ENCODE peak calls at places on chromosomes 4 and X, in four cellular contexts. One of them, this sample, is unnamed.

GRCh38 chr4:126441173-126441810 is 1126.5 kb downstream of the FAT4 start:
- DNase-seq in heart right ventricle: no peak
- DNase-seq in esophagus squamous epithelium: no peak
- DNase-seq in upper lobe of right lung: no peak
- DNase-seq in this sample: no peak

GRCh38 chrX:107154787-107155620 is 36.4 kb upstream of the RBM41 start:
- DNase-seq in upper lobe of right lung: no peak
- DNase-seq in esophagus squamous epithelium: no peak
- DNase-seq in heart right ventricle: no peak
- DNase-seq in this sample: no peak

GRCh38 chr4:132642196-132642817 is 506.8 kb upstream of the PCDH10 start:
- DNase-seq in upper lobe of right lung: no peak
- DNase-seq in heart right ventricle: no peak
- DNase-seq in esophagus squamous epithelium: no peak
- DNase-seq in this sample: no peak

GRCh38 chrX:63656871-63657580 is 128.0 kb downstream of the ARHGEF9 start:
- DNase-seq in esophagus squamous epithelium: no peak
- DNase-seq in upper lobe of right lung: no peak
- DNase-seq in heart right ventricle: no peak
- DNase-seq in this sample: no peak

GRCh38 chrX:12770440-12770839 is 20.8 kb upstream of the PRPS2 start:
- DNase-seq in esophagus squamous epithelium: no peak
- DNase-seq in heart right ventricle: no peak
- DNase-seq in upper lobe of right lung: no peak
- DNase-seq in this sample: no peak

GRCh38 chrX:10048076-10048475 is 80.9 kb downstream of the CLDN34 start:
- DNase-seq in esophagus squamous epithelium: no peak
- DNase-seq in heart right ventricle: no peak
- DNase-seq in upper lobe of right lung: no peak
- DNase-seq in this sample: no peak

GRCh38 chrX:52284865-52285264 is 84.0 kb upstream of the XAGE2 start:
- DNase-seq in heart right ventricle: no peak
- DNase-seq in esophagus squamous epithelium: no peak
- DNase-seq in upper lobe of right lung: no peak
- DNase-seq in this sample: no peak

GRCh38 chr4:162485486-162485885 is 321.7 kb upstream of the FSTL5 start:
- DNase-seq in upper lobe of right lung: no peak
- DNase-seq in esophagus squamous epithelium: no peak
- DNase-seq in heart right ventricle: no peak
- DNase-seq in this sample: no peak

GRCh38 chr4:153345011-153345981 is 808 bp downstream of the MND1 start:
- DNase-seq in esophagus squamous epithelium: no peak
- DNase-seq in heart right ventricle: peak
- DNase-seq in upper lobe of right lung: peak
- DNase-seq in this sample: peak

GRCh38 chrX:154727418-154728323 is 23.2 kb downstream of the GAB3 start:
- DNase-seq in esophagus squamous epithelium: no peak
- DNase-seq in heart right ventricle: peak
- DNase-seq in upper lobe of right lung: no peak
- DNase-seq in this sample: no peak

GRCh38 chr4:504076-504475 is 5.1 kb downstream of the PIGG start:
- DNase-seq in esophagus squamous epithelium: no peak
- DNase-seq in upper lobe of right lung: no peak
- DNase-seq in heart right ventricle: no peak
- DNase-seq in this sample: no peak

GRCh38 chrX:118536687-118537461 is 41.3 kb downstream of the DOCK11 start:
- DNase-seq in upper lobe of right lung: no peak
- DNase-seq in esophagus squamous epithelium: no peak
- DNase-seq in heart right ventricle: no peak
- DNase-seq in this sample: peak

GRCh38 chr4:4599886-4600285 is 58.0 kb upstream of the STX18 start:
- DNase-seq in esophagus squamous epithelium: no peak
- DNase-seq in heart right ventricle: no peak
- DNase-seq in upper lobe of right lung: no peak
- DNase-seq in this sample: no peak

GRCh38 chrX:28628101-28628500 is 40.9 kb downstream of the IL1RAPL1 start:
- DNase-seq in heart right ventricle: no peak
- DNase-seq in upper lobe of right lung: no peak
- DNase-seq in esophagus squamous epithelium: no peak
- DNase-seq in this sample: no peak

GRCh38 chrX:46599051-46599560 is 25.5 kb downstream of the CHST7 start:
- DNase-seq in upper lobe of right lung: no peak
- DNase-seq in heart right ventricle: no peak
- DNase-seq in esophagus squamous epithelium: no peak
- DNase-seq in this sample: no peak

GRCh38 chr4:138235419-138235952 is 6.7 kb downstream of the SLC7A11 start:
- DNase-seq in heart right ventricle: no peak
- DNase-seq in esophagus squamous epithelium: no peak
- DNase-seq in upper lobe of right lung: no peak
- DNase-seq in this sample: no peak

GRCh38 chrX:132071260-132071659 is 48.2 kb downstream of the STK26 start:
- DNase-seq in esophagus squamous epithelium: no peak
- DNase-seq in upper lobe of right lung: no peak
- DNase-seq in heart right ventricle: no peak
- DNase-seq in this sample: no peak

GRCh38 chr4:38949416-38950051 is 81.9 kb downstream of the FAM114A1 start:
- DNase-seq in heart right ventricle: no peak
- DNase-seq in esophagus squamous epithelium: no peak
- DNase-seq in upper lobe of right lung: no peak
- DNase-seq in this sample: no peak

GRCh38 chr4:72641611-72642010 is 72.6 kb upstream of the ADAMTS3 start:
- DNase-seq in esophagus squamous epithelium: no peak
- DNase-seq in heart right ventricle: no peak
- DNase-seq in upper lobe of right lung: no peak
- DNase-seq in this sample: no peak

GRCh38 chrX:24732705-24733104 is 39.0 kb downstream of the POLA1 start:
- DNase-seq in esophagus squamous epithelium: no peak
- DNase-seq in upper lobe of right lung: no peak
- DNase-seq in heart right ventricle: no peak
- DNase-seq in this sample: no peak

GRCh38 chr4:32569844-32570243 is 1849.7 kb downstream of the PCDH7 start:
- DNase-seq in upper lobe of right lung: no peak
- DNase-seq in heart right ventricle: no peak
- DNase-seq in esophagus squamous epithelium: no peak
- DNase-seq in this sample: no peak

GRCh38 chrX:43970528-43970927 is 2.7 kb downstream of the NDP start:
- DNase-seq in upper lobe of right lung: no peak
- DNase-seq in esophagus squamous epithelium: no peak
- DNase-seq in heart right ventricle: no peak
- DNase-seq in this sample: no peak

GRCh38 chr4:135718019-135718418 is 1516.4 kb upstream of the PABPC4L start:
- DNase-seq in heart right ventricle: no peak
- DNase-seq in upper lobe of right lung: no peak
- DNase-seq in esophagus squamous epithelium: no peak
- DNase-seq in this sample: no peak

GRCh38 chrX:46381630-46382029 is 163.6 kb downstream of the ZNF674 start:
- DNase-seq in esophagus squamous epithelium: no peak
- DNase-seq in heart right ventricle: no peak
- DNase-seq in upper lobe of right lung: no peak
- DNase-seq in this sample: peak

GRCh38 chr4:168856312-168856711 is 153.7 kb downstream of the CBR4 start:
- DNase-seq in upper lobe of right lung: no peak
- DNase-seq in heart right ventricle: no peak
- DNase-seq in esophagus squamous epithelium: no peak
- DNase-seq in this sample: no peak

GRCh38 chr4:57943672-57944071 is 833.5 kb upstream of the IGFBP7 start:
- DNase-seq in heart right ventricle: no peak
- DNase-seq in upper lobe of right lung: peak
- DNase-seq in esophagus squamous epithelium: no peak
- DNase-seq in this sample: no peak

GRCh38 chrX:13845721-13846378 is 29.0 kb upstream of the GPM6B start:
- DNase-seq in heart right ventricle: no peak
- DNase-seq in upper lobe of right lung: no peak
- DNase-seq in esophagus squamous epithelium: no peak
- DNase-seq in this sample: no peak

GRCh38 chrX:74343327-74343969 is 39.5 kb downstream of the ZCCHC13 start:
- DNase-seq in upper lobe of right lung: no peak
- DNase-seq in heart right ventricle: no peak
- DNase-seq in esophagus squamous epithelium: no peak
- DNase-seq in this sample: no peak

GRCh38 chrX:22060451-22060940 is 28.4 kb downstream of the PHEX start:
- DNase-seq in esophagus squamous epithelium: no peak
- DNase-seq in heart right ventricle: no peak
- DNase-seq in upper lobe of right lung: no peak
- DNase-seq in this sample: peak

GRCh38 chr4:186554890-186555827 is at the start of gene MTNR1A:
- DNase-seq in esophagus squamous epithelium: no peak
- DNase-seq in heart right ventricle: no peak
- DNase-seq in upper lobe of right lung: no peak
- DNase-seq in this sample: no peak
- TF ChIP-seq CTCF in esophagus squamous epithelium: no peak
- TF ChIP-seq CTCF in heart right ventricle: no peak
- TF ChIP-seq CTCF in upper lobe of right lung: no peak
- TF ChIP-seq CTCF in this sample: no peak

GRCh38 chr4:20418865-20419451 is 167.3 kb downstream of the SLIT2 start:
- DNase-seq in heart right ventricle: no peak
- DNase-seq in upper lobe of right lung: no peak
- DNase-seq in esophagus squamous epithelium: no peak
- DNase-seq in this sample: peak
- H3K4me3 ChIP-seq in heart right ventricle: no peak
- H3K4me3 ChIP-seq in upper lobe of right lung: peak
- H3K4me3 ChIP-seq in esophagus squamous epithelium: peak
- H3K4me3 ChIP-seq in this sample: no peak

DNA sequence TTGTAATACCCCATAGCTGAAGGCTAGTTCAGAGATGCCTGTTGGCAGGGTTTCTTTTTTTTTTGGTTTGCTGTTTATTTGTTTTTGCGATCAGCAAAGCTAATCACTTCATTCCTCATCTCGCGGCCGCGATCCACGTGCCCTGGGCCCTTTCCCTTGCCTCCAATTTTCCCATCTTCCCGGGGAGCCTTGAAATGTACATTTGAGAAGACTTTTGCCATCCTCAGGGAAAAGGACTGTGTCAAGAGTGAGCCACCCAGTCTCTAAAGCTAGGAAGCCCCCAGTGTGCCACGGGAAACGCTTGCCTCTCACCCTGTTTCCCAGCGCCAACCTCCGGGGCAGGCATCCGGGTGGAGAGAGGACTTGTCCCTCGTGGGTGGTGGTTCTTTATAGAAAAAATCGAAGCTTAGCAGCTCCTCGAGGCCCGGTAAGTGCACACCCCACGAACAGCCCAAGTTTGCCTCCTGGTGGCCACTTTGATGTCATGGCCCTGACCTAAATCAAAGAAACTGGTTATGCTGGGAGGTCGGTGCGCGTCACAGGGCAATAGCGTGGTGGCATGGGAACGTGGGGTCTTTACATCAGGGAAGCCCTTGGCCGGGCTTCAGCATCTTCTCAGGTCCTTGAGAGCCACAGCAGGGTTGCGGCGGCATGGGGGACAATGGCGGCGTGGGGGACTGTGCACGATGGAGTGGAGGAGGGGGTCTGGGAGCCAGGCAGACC is 42.0 kb downstream of the MAP7D3 start:
- DNase-seq in esophagus squamous epithelium: no peak
- DNase-seq in heart right ventricle: peak
- DNase-seq in upper lobe of right lung: peak
- DNase-seq in this sample: no peak
- TF ChIP-seq CTCF in esophagus squamous epithelium: peak
- TF ChIP-seq CTCF in heart right ventricle: peak
- TF ChIP-seq CTCF in upper lobe of right lung: peak
- TF ChIP-seq CTCF in this sample: peak

GRCh38 chr4:86269354-86269753 is 90.5 kb downstream of the MAPK10 start:
- DNase-seq in esophagus squamous epithelium: no peak
- DNase-seq in upper lobe of right lung: no peak
- DNase-seq in heart right ventricle: no peak
- DNase-seq in this sample: no peak

GRCh38 chr4:86274642-86275041 is 85.2 kb downstream of the MAPK10 start:
- DNase-seq in upper lobe of right lung: no peak
- DNase-seq in esophagus squamous epithelium: no peak
- DNase-seq in heart right ventricle: no peak
- DNase-seq in this sample: no peak

DNA sequence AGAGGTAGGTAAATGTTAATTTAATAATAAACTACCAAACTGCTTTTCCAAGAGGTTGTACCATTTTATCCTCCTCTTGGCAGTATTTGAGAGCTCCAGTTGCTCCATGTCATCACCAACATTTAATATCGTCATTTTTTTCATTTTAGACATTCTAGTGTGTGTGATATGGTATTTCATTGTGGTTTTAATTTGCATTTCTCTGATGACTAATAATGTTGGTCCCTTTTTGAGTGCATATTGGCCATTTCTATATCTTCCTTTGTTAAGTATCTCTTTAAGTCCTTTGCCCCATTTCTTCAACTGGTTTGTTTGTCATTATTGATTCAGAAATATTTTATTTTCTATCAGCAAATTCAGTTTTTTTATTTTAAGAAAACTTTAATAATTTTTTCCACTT is 88.8 kb downstream of the MAPK10 start:
- DNase-seq in upper lobe of right lung: no peak
- DNase-seq in heart right ventricle: no peak
- DNase-seq in esophagus squamous epithelium: no peak
- DNase-seq in this sample: no peak
- H3K4me3 ChIP-seq in upper lobe of right lung: no peak
- H3K4me3 ChIP-seq in heart right ventricle: no peak
- H3K4me3 ChIP-seq in esophagus squamous epithelium: no peak
- H3K4me3 ChIP-seq in this sample: no peak